ENCODE peak calls at places on chromosomes 13 and 19, in six cellular contexts. X is Kasumi-1, Q is uterus, L is ELR, V is lower lobe of right lung, O is colonic mucosa. S is an unnamed sample.

GRCh38 chr19:17086811-17087210 is 11.2 kb downstream of the MYO9B start:
- DNase-seq in O (no peak), Q (no peak), X (no peak), L (no peak), V (no peak), S (no peak)

GRCh38 chr19:10270180-10270615 is 722 bp upstream of the ICAM1 start:
- DNase-seq in O (peak), X (peak), Q (peak), L (peak), V (peak), S (peak)

GRCh38 chr19:2276429-2276989 is 5.5 kb downstream of the PEAK3 start:
- DNase-seq in V (no peak), Q (no peak), X (no peak), L (no peak), O (no peak), S (no peak)

GRCh38 chr13:30307194-30307965 is at the start of gene KATNAL1:
- DNase-seq in Q (peak), L (peak), O (peak), X (peak), V (peak), S (no peak)

GRCh38 chr19:30669329-30670010 is 297.3 kb downstream of the ZNF536 start:
- DNase-seq in L (peak), V (peak), Q (peak), X (peak), O (peak), S (peak)

GRCh38 chr13:24036115-24036514 is 124.4 kb upstream of the SPATA13 start:
- DNase-seq in O (no peak), V (no peak), X (no peak), Q (no peak), L (no peak), S (no peak)

GRCh38 chr13:44676534-44676933 is 100.4 kb upstream of the TSC22D1 start:
- DNase-seq in Q (no peak), V (no peak), X (no peak), O (no peak), L (no peak), S (no peak)

GRCh38 chr13:39196957-39197644 is 158.8 kb downstream of the NHLRC3 start:
- DNase-seq in V (no peak), Q (no peak), X (peak), L (no peak), O (no peak), S (no peak)

GRCh38 chr19:22619371-22619770 is 14.8 kb upstream of the ZNF492 start:
- DNase-seq in X (no peak), Q (no peak), V (no peak), O (no peak), L (no peak), S (no peak)

GRCh38 chr19:55228015-55228391 is 560 bp downstream of the TMEM86B start:
- DNase-seq in V (no peak), X (no peak), Q (no peak), O (no peak), L (no peak), S (no peak)

GRCh38 chr19:3125900-3126524 is 9.8 kb upstream of the GNA15 start:
- DNase-seq in X (peak), Q (no peak), O (peak), V (peak), L (peak), S (peak)

GRCh38 chr13:44710576-44710975 is 134.4 kb upstream of the TSC22D1 start:
- DNase-seq in O (no peak), V (no peak), X (peak), Q (no peak), L (peak), S (no peak)

GRCh38 chr19:55111238-55111831 is 6.1 kb downstream of the PPP1R12C start:
- DNase-seq in L (no peak), V (no peak), Q (peak), X (no peak), O (no peak), S (no peak)

GRCh38 chr19:52217576-52217975 is 27.7 kb downstream of the PPP2R1A start:
- DNase-seq in O (no peak), L (no peak), X (no peak), V (no peak), Q (no peak), S (no peak)

GRCh38 chr19:28960986-28961705 is 251.8 kb downstream of the UQCRFS1 start:
- DNase-seq in X (no peak), L (peak), Q (no peak), V (no peak), O (no peak), S (no peak)

GRCh38 chr13:34751492-34751891 is 190.6 kb upstream of the NBEA start:
- DNase-seq in Q (no peak), V (no peak), X (no peak), L (no peak), O (no peak), S (no peak)

GRCh38 chr19:13032837-13033236 is 37.6 kb downstream of the NFIX start:
- DNase-seq in O (no peak), X (no peak), Q (no peak), V (no peak), L (no peak), S (no peak)